ENCODE peak calls at places on chromosome 5, in ten cellular contexts. L is left cardiac atrium; D is AG09309; P is CD4-positive, CD25-positive, alpha-beta regulatory T cell; J is T-helper 2 cell; V is stimulated activated CD4-positive, alpha-beta T cell treated with anti-CD3 and anti-CD28 coated beads, Interleukin-1b, Interleukin-23, amount 100 ng/mL, for 24 hours; I is MCF 10A; R is anterior cingulate cortex; A is activated CD4-positive, alpha-beta T cell treated with anti-CD3 and anti-CD28 coated beads, Interleukin-2, amount 50 U/mL, for 1 hour; B is activated naive CD4-positive, alpha-beta T cell treated with Interleukin-2 at 50 U/mL for 16 hours. S is an unnamed sample.

GRCh38 chr5:118692811-118693342 is 295.5 kb downstream of the DTWD2 start:
- DNase-seq in L (no peak), D (no peak), P (no peak), J (no peak), V (no peak), I (no peak), R (no peak), A (no peak), B (no peak), S (no peak)

GRCh38 chr5:144121577-144121976 is 48.9 kb downstream of the YIPF5 start:
- DNase-seq in L (no peak), D (no peak), P (no peak), J (no peak), V (no peak), I (no peak), R (no peak), A (no peak), B (no peak), S (no peak)

GRCh38 chr5:124179788-124180187 is 566.7 kb downstream of the ZNF608 start:
- DNase-seq in L (no peak), D (no peak), P (no peak), J (no peak), V (no peak), I (no peak), R (no peak), A (no peak), B (no peak), S (no peak)

GRCh38 chr5:1483064-1483463 is 37.8 kb upstream of the SLC6A3 start:
- DNase-seq in L (no peak), D (no peak), P (no peak), J (no peak), V (no peak), I (no peak), R (no peak), A (no peak), B (no peak), S (no peak)

GRCh38 chr5:116378007-116378831 is 196.4 kb downstream of the SEMA6A start:
- DNase-seq in L (no peak), D (no peak), P (no peak), J (no peak), V (no peak), I (no peak), R (no peak), A (no peak), B (no peak), S (no peak)

GRCh38 chr5:32233220-32233695 is 59.1 kb upstream of the GOLPH3 start:
- DNase-seq in L (no peak), D (no peak), P (no peak), J (no peak), V (no peak), I (no peak), R (no peak), A (no peak), B (no peak), S (no peak)

GRCh38 chr5:39947657-39948056 is 522.9 kb upstream of the DAB2 start:
- DNase-seq in L (no peak), D (no peak), P (no peak), J (peak), V (no peak), I (peak), R (no peak), A (no peak), B (no peak), S (peak)

GRCh38 chr5:156273325-156273724 is 53.6 kb upstream of the SGCD start:
- DNase-seq in L (no peak), D (no peak), P (no peak), J (no peak), V (no peak), I (no peak), R (no peak), A (no peak), B (no peak), S (no peak)

GRCh38 chr5:145660897-145661650 is 174.1 kb downstream of the PRELID2 start:
- DNase-seq in L (no peak), D (peak), P (no peak), J (no peak), V (no peak), I (peak), R (no peak), A (no peak), B (no peak), S (no peak)

S was measured in mammary epithelial cell.